ENCODE peak calls at places on chromosomes 11 and 22, in six cellular contexts. G is HepG2, N is GM12878, Z is A549, T is K562, C is upper lobe of left lung. Y is an unnamed sample.

GRCh38 chr11:133967599-133968238 is 11.0 kb upstream of the IGSF9B start:
- ATAC-seq in G (no peak), N (no peak), Z (no peak), T (peak; percentile 20), C (no peak), Y (no peak)

GRCh38 chr22:46637711-46638600 is 17.8 kb downstream of the GRAMD4 start:
- ATAC-seq in G (peak; percentile 58), N (no peak), Z (no peak), T (no peak), C (no peak), Y (no peak)

GRCh38 chr11:2932850-2933251 is 3.6 kb upstream of the PHLDA2 start:
- ATAC-seq in G (no peak), N (peak; percentile 18), Z (no peak), T (no peak), C (no peak), Y (no peak)

GRCh38 chr11:61345954-61346814 is 13.2 kb downstream of the TKFC start:
- ATAC-seq in G (no peak), N (no peak), Z (no peak), T (peak; percentile 5), C (no peak), Y (no peak)

GRCh38 chr11:70078095-70078795 is at the start of gene ANO1:
- ATAC-seq in G (no peak), N (no peak), Z (peak; percentile 27), T (peak; percentile 57), C (no peak), Y (no peak)

GRCh38 chr11:111795333-111795985 is 29.3 kb upstream of the PPP2R1B start:
- ATAC-seq in G (no peak), N (no peak), Z (no peak), T (no peak), C (no peak), Y (no peak)

GRCh38 chr11:6587360-6587953 is 16.0 kb downstream of the RRP8 start:
- ATAC-seq in G (no peak), N (no peak), Z (peak; percentile 32), T (no peak), C (no peak), Y (peak; percentile 36)

GRCh38 chr22:45612451-45612901 is 59.2 kb upstream of the ATXN10 start:
- ATAC-seq in G (no peak), N (no peak), Z (no peak), T (no peak), C (no peak), Y (peak; percentile 72)

GRCh38 chr11:118238947-118239346 is 13.2 kb downstream of the MPZL3 start:
- ATAC-seq in G (no peak), N (peak; percentile 10), Z (no peak), T (no peak), C (no peak), Y (no peak)

GRCh38 chr11:71140206-71140919 is 112.0 kb downstream of the SHANK2 start:
- ATAC-seq in G (no peak), N (no peak), Z (no peak), T (no peak), C (peak; percentile 44), Y (no peak)

GRCh38 chr11:26947379-26947844 is 46.5 kb upstream of the FIBIN start:
- ATAC-seq in G (no peak), N (no peak), Z (no peak), T (no peak), C (peak; percentile 90), Y (peak; percentile 97)

GRCh38 chr11:69010361-69010891 is 2.6 kb downstream of the MRGPRF start:
- ATAC-seq in G (no peak), N (no peak), Z (no peak), T (no peak), C (no peak), Y (no peak)

GRCh38 chr11:15453211-15453715 is 338.5 kb downstream of the INSC start:
- ATAC-seq in G (no peak), N (no peak), Z (no peak), T (no peak), C (no peak), Y (no peak)

GRCh38 chr22:24542641-24543040 is 12.3 kb downstream of the GUCD1 start:
- ATAC-seq in G (no peak), N (no peak), Z (no peak), T (no peak), C (peak; percentile 45), Y (no peak)

GRCh38 chr22:27874185-27874584 is 44.9 kb downstream of the PITPNB start:
- ATAC-seq in G (no peak), N (no peak), Z (no peak), T (no peak), C (no peak), Y (peak; percentile 46)

GRCh38 chr11:63226488-63227114 is 16.8 kb downstream of the SLC22A25 start:
- ATAC-seq in G (peak; percentile 98), N (no peak), Z (no peak), T (no peak), C (no peak), Y (no peak)
- H3K4me1 ChIP-seq in G (peaks cover 56% of the 10 kb centered on the region), N (no peaks in the 10 kb centered on the region), Z (no peaks in the 10 kb centered on the region), T (no peaks in the 10 kb centered on the region), C (no peaks in the 10 kb centered on the region), Y (no peaks in the 10 kb centered on the region)

GRCh38 chr11:62665075-62665629 is at the start of the genes C11orf98 and CSKMT:
- ATAC-seq in G (peak; percentile 86), N (peak; percentile 91), Z (peak; percentile 92), T (peak; percentile 87), C (peak; percentile 98), Y (peak; percentile 98)

GRCh38 chr11:62664405-62665074 is 470 bp downstream of the C11orf98 start:
- ATAC-seq in G (peak; percentile 62), N (peak; percentile 67), Z (peak; percentile 70), T (peak; percentile 44), C (peak; percentile 71), Y (peak; percentile 47)

GRCh38 chr11:62667460-62667859 is 2.3 kb downstream of the CSKMT start:
- ATAC-seq in G (no peak), N (no peak), Z (no peak), T (no peak), C (no peak), Y (no peak)

GRCh38 chr11:62665630-62666258 is 632 bp downstream of the CSKMT start:
- ATAC-seq in G (peak; percentile 13), N (peak; percentile 47), Z (peak; percentile 16), T (peak; percentile 32), C (peak; percentile 78), Y (peak; percentile 39)

GRCh38 chr11:62666259-62666926 is 1.3 kb downstream of the CSKMT start:
- ATAC-seq in G (peak; percentile 1), N (no peak), Z (no peak), T (peak; percentile 2), C (no peak), Y (no peak)
- TF ChIP-seq EP300 in G (no peak), N (no peak), Z (no peak), T (no peak), C (no peak), Y (no peak)

GRCh38 chr11:11701070-11701469 is 79.3 kb upstream of the GALNT18 start:
- ATAC-seq in G (no peak), N (no peak), Z (peak; percentile 62), T (no peak), C (no peak), Y (peak; percentile 51)
- H3K27ac ChIP-seq in G (no peak overlapping the region), N (no peak overlapping the region), Z (no peak overlapping the region), T (no peak overlapping the region), C (no peak overlapping the region), Y (no peak overlapping the region)

GRCh38 chr11:306645-307371 is 808 bp upstream of the IFITM2 start:
- ATAC-seq in G (no peak), N (no peak), Z (no peak), T (no peak), C (no peak), Y (no peak)
- H3K4me1 ChIP-seq in G (peaks cover 52% of the 10 kb centered on the region), N (peaks cover 22% of the 10 kb centered on the region), Z (peaks cover 22% of the 10 kb centered on the region), T (peaks cover 20% of the 10 kb centered on the region), C (peaks cover 45% of the 10 kb centered on the region), Y (peaks cover 54% of the 10 kb centered on the region)

GRCh38 chr11:114168086-114168448 is 108.6 kb downstream of the ZBTB16 start:
- ATAC-seq in G (no peak), N (no peak), Z (no peak), T (no peak), C (no peak), Y (no peak)

GRCh38 chr11:114166389-114166788 is 106.9 kb downstream of the ZBTB16 start:
- ATAC-seq in G (no peak), N (no peak), Z (no peak), T (no peak), C (no peak), Y (no peak)

GRCh38 chr11:114165326-114166230 is 106.1 kb downstream of the ZBTB16 start:
- ATAC-seq in G (no peak), N (no peak), Z (no peak), T (no peak), C (no peak), Y (no peak)

GRCh38 chr11:114167355-114168085 is 108.0 kb downstream of the ZBTB16 start:
- ATAC-seq in G (no peak), N (no peak), Z (no peak), T (no peak), C (no peak), Y (no peak)

DNA sequence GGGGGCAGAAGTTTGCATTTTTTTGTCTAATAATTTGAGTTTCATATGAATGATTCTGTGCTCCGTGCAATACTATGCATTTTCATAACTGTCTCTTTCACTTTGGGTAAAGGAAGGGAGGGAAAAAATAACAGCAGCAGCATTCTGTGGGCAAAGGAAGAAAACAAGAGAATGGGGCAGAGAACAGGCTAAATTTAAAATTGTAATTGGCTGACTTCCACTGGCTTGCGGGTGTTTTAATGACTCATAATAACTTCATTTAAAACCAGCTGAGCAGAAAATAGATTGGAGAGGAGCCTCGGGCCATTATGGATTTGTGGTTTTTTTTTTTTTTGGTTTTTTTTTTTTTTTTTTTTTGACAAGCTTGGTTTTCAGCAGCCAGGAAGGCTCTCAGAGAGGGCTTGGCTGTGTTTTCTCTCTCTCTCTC is 107.4 kb downstream of the ZBTB16 start:
- ATAC-seq in G (no peak), N (no peak), Z (no peak), T (no peak), C (no peak), Y (peak; percentile 5)
- TF ChIP-seq EP300 in G (no peak), N (no peak), Z (no peak), T (no peak), C (no peak), Y (peak; percentile 4)

GRCh38 chr22:42699953-42700352 is 20.7 kb downstream of the A4GALT start:
- ATAC-seq in G (no peak), N (no peak), Z (no peak), T (no peak), C (no peak), Y (no peak)
- H3K27ac ChIP-seq in G (no peak overlapping the region), N (no peak overlapping the region), Z (no peak overlapping the region), T (no peak overlapping the region), C (peak overlapping the region; percentile 72), Y (peak overlapping the region; percentile 77)

GRCh38 chr11:72470386-72470785 is 36.1 kb upstream of the CLPB start:
- ATAC-seq in G (no peak), N (no peak), Z (peak; percentile 27), T (no peak), C (no peak), Y (no peak)

GRCh38 chr11:72471005-72471898 is 36.9 kb upstream of the CLPB start:
- ATAC-seq in G (peak; percentile 95), N (peak; percentile 93), Z (peak; percentile 98), T (peak; percentile 97), C (peak; percentile 75), Y (peak; percentile 84)

GRCh38 chr11:72478596-72479143 is 44.3 kb upstream of the CLPB start:
- ATAC-seq in G (no peak), N (peak; percentile 38), Z (no peak), T (no peak), C (no peak), Y (no peak)

GRCh38 chr11:72475359-72475758 is 41.0 kb upstream of the CLPB start:
- ATAC-seq in G (no peak), N (no peak), Z (no peak), T (no peak), C (no peak), Y (no peak)
- H3K4me1 ChIP-seq in G (no peaks in the 10 kb centered on the region), N (no peaks in the 10 kb centered on the region), Z (peaks cover 3% of the 10 kb centered on the region), T (no peaks in the 10 kb centered on the region), C (peaks cover 18% of the 10 kb centered on the region), Y (no peaks in the 10 kb centered on the region)

Y was measured in gastroesophageal sphincter.